ENCODE peak calls at places on chromosomes 12 and 14, in seven cellular contexts. O is NCI-H748 treated with DMSO at 0.1 percent for 48 hours; V is T-helper 1 cell; M is thoracic aorta; Q is AG10803; W is stimulated activated naive CD4-positive, alpha-beta T cell; N is astrocyte of the spinal cord. P is an unnamed sample.

GRCh38 chr12:120972870-120973543 is 5.3 kb upstream of the HNF1A start:
- DNase-seq in N (no peak), Q (no peak), O (no peak), M (no peak), V (no peak), W (no peak), P (no peak)

GRCh38 chr14:89702151-89702936 is 252.2 kb downstream of the EFCAB11 start:
- DNase-seq in V (no peak), M (no peak), O (peak), N (peak), W (no peak), Q (peak), P (no peak)

GRCh38 chr14:100532916-100533630 is 54.1 kb downstream of the BEGAIN start:
- DNase-seq in N (peak), M (no peak), W (no peak), Q (peak), V (no peak), O (no peak), P (no peak)

GRCh38 chr12:95151821-95152220 is 65.4 kb downstream of the FGD6 start:
- DNase-seq in N (no peak), O (no peak), Q (no peak), M (no peak), V (no peak), W (no peak), P (no peak)

GRCh38 chr14:58738189-58738836 is 100.6 kb downstream of the DACT1 start:
- DNase-seq in V (no peak), W (no peak), M (no peak), Q (peak), O (no peak), N (peak), P (peak)

GRCh38 chr12:121273364-121273896 is 23.1 kb downstream of the CAMKK2 start:
- DNase-seq in M (no peak), Q (no peak), W (no peak), O (no peak), N (no peak), V (no peak), P (no peak)

GRCh38 chr12:12549426-12549825 is 13.2 kb downstream of the DUSP16 start:
- DNase-seq in M (no peak), Q (no peak), N (no peak), V (no peak), W (no peak), O (no peak), P (no peak)

GRCh38 chr12:49198431-49199155 is 9.7 kb upstream of the TUBA1A start:
- DNase-seq in O (peak), Q (peak), W (no peak), N (peak), V (no peak), M (no peak), P (peak)

GRCh38 chr14:25381498-25381897 is 331.6 kb upstream of the STXBP6 start:
- DNase-seq in W (no peak), O (no peak), N (no peak), M (no peak), Q (no peak), V (no peak), P (peak)

GRCh38 chr14:99649219-99649618 is 4.3 kb downstream of the HHIPL1 start:
- DNase-seq in O (no peak), W (no peak), V (no peak), Q (peak), N (peak), M (no peak), P (no peak)

GRCh38 chr12:125296701-125297100 is 231.5 kb downstream of the AACS start:
- DNase-seq in N (no peak), M (no peak), O (no peak), W (no peak), V (no peak), Q (no peak), P (no peak)

GRCh38 chr12:67388331-67389163 is 119.4 kb downstream of the CAND1 start:
- DNase-seq in V (no peak), Q (no peak), O (no peak), W (no peak), N (no peak), M (no peak), P (no peak)

GRCh38 chr12:2960432-2960956 is 1.3 kb downstream of the TEAD4 start:
- DNase-seq in W (no peak), N (peak), O (no peak), Q (peak), V (no peak), M (no peak), P (peak)

GRCh38 chr12:132651444-132652100 is 33.0 kb downstream of the P2RX2 start:
- DNase-seq in Q (no peak), N (no peak), W (no peak), V (no peak), M (no peak), O (peak), P (no peak)

P was measured in lung microvascular endothelial cell.